ENCODE peak calls at places on chromosomes 16 and 17, in four cellular contexts. W is HCEC 1CT, P is HT1080, E is nephron progenitor cell. O is an unnamed sample.

GRCh38 chr16:8893426-8893825 is 11.3 kb downstream of the LITAFD start:
- DNase-seq in W (no peak), E (no peak), P (no peak), O (no peak)

GRCh38 chr16:58426095-58426494 is 33.8 kb downstream of the GINS3 start:
- DNase-seq in W (no peak), E (no peak), P (peak), O (no peak)

GRCh38 chr17:50844117-50844700 is 8.8 kb downstream of the WFIKKN2 start:
- DNase-seq in P (no peak), W (no peak), E (no peak), O (no peak)

GRCh38 chr16:87375426-87376135 is 8.0 kb downstream of the FBXO31 start:
- DNase-seq in W (no peak), P (peak), E (no peak), O (peak)

GRCh38 chr17:42198897-42199296 is 4.6 kb upstream of the GHDC start:
- DNase-seq in E (no peak), W (no peak), P (no peak), O (no peak)

GRCh38 chr17:76161619-76162222 is 20.7 kb upstream of the FOXJ1 start:
- DNase-seq in W (no peak), E (no peak), P (no peak), O (no peak)

GRCh38 chr17:74843352-74843627 is 16.4 kb downstream of the GRIN2C start:
- DNase-seq in W (no peak), E (no peak), P (no peak), O (no peak)

GRCh38 chr16:67244387-67245188 is 2.7 kb downstream of the FHOD1 start:
- DNase-seq in W (peak), E (no peak), P (peak), O (peak)

GRCh38 chr17:28549274-28550132 is 2.9 kb downstream of the UNC119 start:
- DNase-seq in P (no peak), E (no peak), W (no peak), O (no peak)